ENCODE peak calls at places on chromosome 21, in ten cellular contexts. X, T, S, O, K, J, C, Z, A and I are unnamed samples.
A peak's percentile ranks its signal among the peaks of the same experiment; 100 is the strongest.

GRCh38 chr21:15741510-15741909 is 11.7 kb downstream of the USP25 start:
- DNase-seq in X (no peak), T (no peak), S (no peak), O (no peak), K (no peak), J (no peak), C (no peak), Z (no peak), A (no peak), I (no peak)

GRCh38 chr21:38660333-38661295 is 145.1 kb upstream of the ETS2 start:
- DNase-seq in X (no peak), T (peak; percentile 26), S (peak; percentile 66), O (no peak), K (no peak), J (no peak), C (no peak), Z (no peak), A (peak; percentile 12), I (no peak)

GRCh38 chr21:42513985-42514882 is 582 bp downstream of the SLC37A1 start:
- DNase-seq in X (no peak), T (peak; percentile 28), S (peak; percentile 88), O (no peak), K (no peak), J (peak; percentile 91), C (no peak), Z (peak; percentile 76), A (peak; percentile 74), I (peak; percentile 92)

GRCh38 chr21:14683021-14683420 is 136.9 kb upstream of the SAMSN1 start:
- DNase-seq in X (no peak), T (peak; percentile 29), S (no peak), O (no peak), K (no peak), J (no peak), C (no peak), Z (no peak), A (no peak), I (no peak)

GRCh38 chr21:24375201-24375600 is 1232.1 kb downstream of the MRPL39 start:
- DNase-seq in X (no peak), T (peak; percentile 14), S (peak; percentile 34), O (no peak), K (no peak), J (no peak), C (no peak), Z (no peak), A (no peak), I (no peak)

GRCh38 chr21:15422761-15423160 is 307.0 kb upstream of the USP25 start:
- DNase-seq in X (no peak), T (no peak), S (no peak), O (no peak), K (no peak), J (no peak), C (no peak), Z (no peak), A (no peak), I (no peak)

GRCh38 chr21:25615880-25616279 is 8.6 kb upstream of the MRPL39 start:
- DNase-seq in X (no peak), T (no peak), S (no peak), O (no peak), K (no peak), J (no peak), C (no peak), Z (no peak), A (no peak), I (no peak)

GRCh38 chr21:42764883-42765282 is 111.5 kb downstream of the PDE9A start:
- DNase-seq in X (no peak), T (no peak), S (no peak), O (no peak), K (no peak), J (no peak), C (no peak), Z (no peak), A (no peak), I (no peak)

GRCh38 chr21:45901061-45901690 is 80.4 kb upstream of the COL6A1 start:
- DNase-seq in X (no peak), T (no peak), S (no peak), O (no peak), K (peak; percentile 44), J (peak; percentile 72), C (no peak), Z (no peak), A (no peak), I (peak; percentile 70)

GRCh38 chr21:29178936-29179335 is 48.5 kb downstream of the MAP3K7CL start:
- DNase-seq in X (no peak), T (no peak), S (no peak), O (no peak), K (no peak), J (no peak), C (no peak), Z (no peak), A (no peak), I (no peak)

GRCh38 chr21:29546071-29546470 is 247.3 kb downstream of the BACH1 start:
- DNase-seq in X (no peak), T (no peak), S (no peak), O (no peak), K (no peak), J (no peak), C (no peak), Z (no peak), A (no peak), I (no peak)

GRCh38 chr21:29975776-29976175 is 36.0 kb upstream of the GRIK1 start:
- DNase-seq in X (no peak), T (no peak), S (no peak), O (no peak), K (no peak), J (no peak), C (no peak), Z (no peak), A (no peak), I (no peak)

GRCh38 chr21:29194847-29195246 is 64.4 kb downstream of the MAP3K7CL start:
- DNase-seq in X (no peak), T (no peak), S (no peak), O (no peak), K (no peak), J (no peak), C (no peak), Z (no peak), A (no peak), I (no peak)

GRCh38 chr21:31879911-31880310 is 7.1 kb downstream of the HUNK start:
- DNase-seq in X (no peak), T (no peak), S (no peak), O (no peak), K (no peak), J (peak; percentile 8), C (no peak), Z (no peak), A (no peak), I (no peak)

GRCh38 chr21:31880816-31881215 is 8.0 kb downstream of the HUNK start:
- DNase-seq in X (no peak), T (no peak), S (no peak), O (no peak), K (no peak), J (peak; percentile 28), C (no peak), Z (no peak), A (no peak), I (no peak)

GRCh38 chr21:31878831-31879230 is 6.0 kb downstream of the HUNK start:
- DNase-seq in X (no peak), T (no peak), S (no peak), O (no peak), K (no peak), J (no peak), C (no peak), Z (no peak), A (no peak), I (no peak)

GRCh38 chr21:31877558-31877957 is 4.7 kb downstream of the HUNK start:
- DNase-seq in X (no peak), T (no peak), S (no peak), O (no peak), K (no peak), J (peak; percentile 25), C (no peak), Z (no peak), A (no peak), I (no peak)

GRCh38 chr21:31879251-31879650 is 6.4 kb downstream of the HUNK start:
- DNase-seq in X (no peak), T (no peak), S (no peak), O (peak; percentile 42), K (no peak), J (peak; percentile 29), C (no peak), Z (no peak), A (no peak), I (peak; percentile 40)
- TF ChIP-seq POLR2AphosphoS5 in X (no peak), T (no peak), S (no peak), O (peak; percentile 23), K (no peak), J (no peak), C (no peak), Z (no peak), A (no peak), I (no peak)

GRCh38 chr21:36976882-36977651 is 10.6 kb upstream of the HLCS start:
- DNase-seq in X (no peak), T (peak; percentile 51), S (peak; percentile 93), O (peak; percentile 48), K (no peak), J (no peak), C (peak; percentile 54), Z (no peak), A (peak; percentile 17), I (no peak)
- TF ChIP-seq CTCF in X (peak; percentile 99), T (peak; percentile 61), S (peak; percentile 83), O (peak; percentile 65), K (peak; percentile 49), J (peak; percentile 55), C (peak; percentile 72), Z (peak; percentile 82), A (peak; percentile 46), I (peak; percentile 60)

GRCh38 chr21:34528131-34528561 is 16.1 kb upstream of the KCNE1 start:
- DNase-seq in X (no peak), T (no peak), S (no peak), O (no peak), K (no peak), J (no peak), C (no peak), Z (no peak), A (no peak), I (no peak)
- TF ChIP-seq POLR2AphosphoS5 in X (no peak), T (no peak), S (no peak), O (no peak), K (no peak), J (no peak), C (no peak), Z (no peak), A (no peak), I (no peak)

GRCh38 chr21:34703566-34703965 is 34.8 kb downstream of the CLIC6 start:
- DNase-seq in X (no peak), T (no peak), S (no peak), O (no peak), K (no peak), J (no peak), C (no peak), Z (no peak), A (no peak), I (no peak)

GRCh38 chr21:34700605-34701004 is 31.8 kb downstream of the CLIC6 start:
- DNase-seq in X (no peak), T (no peak), S (no peak), O (no peak), K (no peak), J (no peak), C (no peak), Z (no peak), A (no peak), I (peak; percentile 46)

GRCh38 chr21:34701726-34702125 is 32.9 kb downstream of the CLIC6 start:
- DNase-seq in X (no peak), T (no peak), S (no peak), O (no peak), K (no peak), J (no peak), C (no peak), Z (no peak), A (no peak), I (no peak)

GRCh38 chr21:34704119-34704518 is 35.3 kb downstream of the CLIC6 start:
- DNase-seq in X (no peak), T (no peak), S (no peak), O (peak; percentile 26), K (no peak), J (no peak), C (no peak), Z (no peak), A (no peak), I (no peak)

GRCh38 chr21:34702341-34702807 is 33.6 kb downstream of the CLIC6 start:
- DNase-seq in X (no peak), T (no peak), S (no peak), O (no peak), K (peak; percentile 86), J (no peak), C (no peak), Z (peak; percentile 26), A (no peak), I (no peak)
- TF ChIP-seq CTCF in X (no peak), T (no peak), S (no peak), O (no peak), K (no peak), J (no peak), C (no peak), Z (no peak), A (no peak), I (no peak)